ENCODE peak calls at places on chromosomes 2 and 18, in eight cellular contexts. R, O, N, Y, G, M, S and A are unnamed samples.

GRCh38 chr2:10487144-10488104 is 39.3 kb upstream of the ODC1 start:
- DNase-seq in S (no peak), O (no peak), M (no peak), G (no peak), Y (no peak), N (no peak), R (no peak), A (no peak)

GRCh38 chr2:36611316-36611990 is 13.5 kb upstream of the FEZ2 start:
- DNase-seq in Y (no peak), O (no peak), N (no peak), S (no peak), R (no peak), G (no peak), M (no peak), A (no peak)

GRCh38 chr2:105114551-105114950 is 76.7 kb downstream of the MRPS9 start:
- DNase-seq in Y (peak; percentile 64), G (no peak), R (no peak), M (no peak), N (peak; percentile 32), S (peak; percentile 35), O (peak; percentile 74), A (peak; percentile 73)

GRCh38 chr2:118737690-118738089 is 109.8 kb downstream of the EN1 start:
- DNase-seq in N (no peak), R (no peak), O (no peak), M (no peak), S (no peak), G (no peak), Y (no peak), A (no peak)

GRCh38 chr18:46917108-46917807 is at the start of the genes KATNAL2 and PIAS2:
- DNase-seq in G (no peak), Y (peak; percentile 85), N (peak; percentile 24), O (peak; percentile 58), M (peak; percentile 44), S (peak; percentile 57), R (peak; percentile 81), A (peak; percentile 74)

GRCh38 chr18:6370886-6371635 is 43.6 kb downstream of the L3MBTL4 start:
- DNase-seq in G (no peak), M (no peak), Y (no peak), S (peak; percentile 56), N (no peak), R (no peak), O (no peak), A (no peak)

GRCh38 chr18:66749475-66750035 is 145.7 kb upstream of the CDH19 start:
- DNase-seq in M (no peak), S (no peak), R (no peak), N (no peak), Y (no peak), G (no peak), O (no peak), A (no peak)

GRCh38 chr2:187618813-187619212 is 64.6 kb upstream of the TFPI start:
- DNase-seq in M (no peak), R (no peak), G (no peak), O (peak; percentile 49), S (no peak), N (no peak), Y (no peak), A (peak; percentile 69)

GRCh38 chr2:165889761-165890242 is 63.8 kb downstream of the TTC21B start:
- DNase-seq in R (no peak), Y (no peak), M (no peak), N (no peak), O (no peak), G (no peak), S (no peak), A (no peak)

GRCh38 chr18:77056399-77057015 is 76.1 kb downstream of the MBP start:
- DNase-seq in M (no peak), S (no peak), O (no peak), Y (no peak), N (no peak), R (no peak), G (no peak), A (no peak)

GRCh38 chr2:40814621-40815020 is 362.7 kb upstream of the SLC8A1 start:
- DNase-seq in N (no peak), R (no peak), M (no peak), G (no peak), Y (no peak), S (no peak), O (no peak), A (no peak)

GRCh38 chr2:191866675-191867506 is 20.0 kb upstream of the CAVIN2 start:
- DNase-seq in N (peak; percentile 87), M (no peak), G (no peak), Y (no peak), R (no peak), S (peak; percentile 84), O (peak; percentile 93), A (peak; percentile 90)

GRCh38 chr18:74775239-74775638 is 177.6 kb downstream of the ZNF407 start:
- DNase-seq in R (no peak), M (no peak), G (no peak), N (no peak), S (peak; percentile 37), O (peak; percentile 98), Y (no peak), A (peak; percentile 73)

GRCh38 chr2:174076040-174076439 is 110.9 kb upstream of the SP3 start:
- DNase-seq in N (no peak), S (no peak), R (no peak), Y (no peak), M (no peak), O (peak; percentile 18), G (no peak), A (no peak)

GRCh38 chr2:62505109-62505508 is 886 bp downstream of the TMEM17 start:
- DNase-seq in R (no peak), O (no peak), N (no peak), S (no peak), Y (no peak), G (no peak), M (no peak), A (no peak)

GRCh38 chr2:144941743-144942488 is 422.0 kb upstream of the ZEB2 start:
- DNase-seq in R (no peak), S (no peak), N (no peak), O (no peak), G (no peak), M (no peak), Y (no peak), A (no peak)

GRCh38 chr2:220163486-220163885 is 536.1 kb downstream of the SLC4A3 start:
- DNase-seq in O (peak; percentile 34), Y (no peak), G (no peak), M (no peak), R (no peak), N (no peak), S (no peak), A (no peak)

GRCh38 chr2:70367722-70368323 is 66.0 kb upstream of the FAM136A start:
- DNase-seq in S (no peak), G (no peak), O (peak; percentile 14), M (no peak), Y (no peak), N (no peak), R (peak; percentile 76), A (peak; percentile 22)

GRCh38 chr2:102520009-102520408 is 47.0 kb downstream of the SLC9A4 start:
- DNase-seq in R (peak; percentile 47), N (no peak), Y (peak; percentile 8), O (peak; percentile 17), S (peak; percentile 47), M (no peak), G (no peak), A (peak; percentile 27)

GRCh38 chr2:29108225-29108624 is 7.0 kb upstream of the CLIP4 start:
- DNase-seq in M (peak; percentile 67), O (peak; percentile 97), N (peak; percentile 84), S (peak; percentile 84), G (no peak), R (no peak), Y (no peak), A (peak; percentile 91)

GRCh38 chr2:132466428-132467028 is 49.9 kb downstream of the GPR39 start:
- DNase-seq in Y (no peak), O (no peak), N (no peak), R (no peak), S (no peak), G (no peak), M (no peak), A (no peak)

GRCh38 chr2:135494503-135494902 is 36.5 kb downstream of the ZRANB3 start:
- DNase-seq in Y (no peak), N (no peak), O (peak; percentile 40), R (no peak), S (no peak), M (no peak), G (no peak), A (peak; percentile 7)

GRCh38 chr2:13605266-13605665 is 888.5 kb downstream of the TRIB2 start:
- DNase-seq in G (no peak), M (no peak), Y (no peak), R (no peak), O (no peak), N (no peak), S (no peak), A (no peak)

GRCh38 chr2:59604143-59604542 is 949.3 kb downstream of the BCL11A start:
- DNase-seq in G (no peak), M (no peak), O (no peak), R (no peak), S (no peak), N (no peak), Y (no peak), A (no peak)

GRCh38 chr2:75047189-75047812 is 88.9 kb downstream of the POLE4 start:
- DNase-seq in O (peak; percentile 79), Y (no peak), N (no peak), R (no peak), G (no peak), S (no peak), M (no peak), A (peak; percentile 70)

GRCh38 chr18:55158570-55158969 is 199.3 kb upstream of the CCDC68 start:
- DNase-seq in O (no peak), G (no peak), R (no peak), Y (no peak), N (no peak), S (no peak), M (no peak), A (no peak)

GRCh38 chr2:207621640-207622039 is 3.6 kb downstream of the METTL21A start:
- DNase-seq in O (no peak), N (no peak), M (no peak), G (no peak), Y (no peak), R (no peak), S (no peak), A (no peak)